ENCODE peak calls at places on chromosomes 16 and 17, in four cellular contexts. L is HL-60, B is GM13977, W is HCT116. Y is an unnamed sample.

GRCh38 chr17:67461228-67461780 is 84.2 kb downstream of the PITPNC1 start:
- DNase-seq in L (no peak), B (no peak), W (no peak), Y (no peak)

GRCh38 chr17:12673788-12674187 is 8.1 kb downstream of the MYOCD start:
- DNase-seq in L (no peak), B (no peak), W (no peak), Y (no peak)

GRCh38 chr17:29369831-29370735 is 20.1 kb upstream of the TAOK1 start:
- DNase-seq in L (peak; percentile 56), B (peak; percentile 73), W (peak; percentile 66), Y (peak; percentile 46)

GRCh38 chr17:73429440-73430164 is 117.8 kb upstream of the CDC42EP4 start:
- DNase-seq in L (peak; percentile 92), B (peak; percentile 89), W (peak; percentile 62), Y (peak; percentile 86)

GRCh38 chr16:69171325-69172095 is 15.5 kb upstream of the SNTB2 start:
- DNase-seq in L (no peak), B (no peak), W (no peak), Y (no peak)

GRCh38 chr17:82237746-82238561 is 9.1 kb downstream of the SLC16A3 start:
- DNase-seq in L (peak; percentile 57), B (no peak), W (no peak), Y (no peak)

GRCh38 chr17:64213995-64214507 is 49.0 kb downstream of the TEX2 start:
- DNase-seq in L (no peak), B (no peak), W (no peak), Y (no peak)

GRCh38 chr17:13541032-13541480 is 60.7 kb downstream of the HS3ST3A1 start:
- DNase-seq in L (no peak), B (no peak), W (peak; percentile 41), Y (no peak)

GRCh38 chr17:42456223-42457106 is 2.2 kb upstream of the ATP6V0A1 start:
- DNase-seq in L (peak; percentile 77), B (peak; percentile 62), W (no peak), Y (no peak)

GRCh38 chr17:11404431-11404830 is 163.4 kb downstream of the SHISA6 start:
- DNase-seq in L (no peak), B (no peak), W (no peak), Y (no peak)

GRCh38 chr17:60442271-60443201 is 20.2 kb downstream of the CHCT1 start:
- DNase-seq in L (no peak), B (no peak), W (no peak), Y (no peak)

GRCh38 chr17:63476494-63476856 is 386 bp upstream of the ACE start:
- DNase-seq in L (no peak), B (peak; percentile 63), W (no peak), Y (no peak)

GRCh38 chr17:75864448-75864871 is 9.3 kb upstream of the WBP2 start:
- DNase-seq in L (peak; percentile 84), B (peak; percentile 72), W (no peak), Y (no peak)

GRCh38 chr17:68705331-68706166 is 104.4 kb upstream of the FAM20A start:
- DNase-seq in L (no peak), B (no peak), W (no peak), Y (no peak)

GRCh38 chr17:32903774-32904673 is 23.9 kb upstream of the TMEM98 start:
- DNase-seq in L (no peak), B (no peak), W (no peak), Y (no peak)

GRCh38 chr16:11668590-11669379 is 530 bp downstream of the SNN start:
- DNase-seq in L (no peak), B (no peak), W (no peak), Y (no peak)

GRCh38 chr17:17018021-17018441 is 24.2 kb upstream of the MPRIP start:
- DNase-seq in L (no peak), B (no peak), W (no peak), Y (no peak)

GRCh38 chr16:19005561-19006445 is 22.1 kb downstream of the TMC7 start:
- DNase-seq in L (no peak), B (no peak), W (peak; percentile 78), Y (no peak)

GRCh38 chr17:28500712-28501379 is 5.3 kb upstream of the FOXN1 start:
- DNase-seq in L (no peak), B (peak; percentile 85), W (no peak), Y (no peak)

GRCh38 chr16:6189216-6189615 is 1091.6 kb upstream of the EEF2KMT start:
- DNase-seq in L (no peak), B (no peak), W (no peak), Y (no peak)

GRCh38 chr16:48180868-48181480 is 25.2 kb upstream of the ABCC12 start:
- DNase-seq in L (no peak), B (no peak), W (no peak), Y (no peak)

GRCh38 chr16:56574625-56575024 is 9.8 kb downstream of the MT4 start:
- DNase-seq in L (no peak), B (no peak), W (no peak), Y (no peak)

GRCh38 chr17:32136856-32137255 is 5.4 kb upstream of the RHOT1 start:
- DNase-seq in L (no peak), B (no peak), W (no peak), Y (no peak)

GRCh38 chr17:68197091-68197996 is 50.5 kb upstream of the AMZ2 start:
- DNase-seq in L (no peak), B (peak; percentile 63), W (no peak), Y (no peak)

GRCh38 chr16:88759245-88759975 is 25.6 kb downstream of the PIEZO1 start:
- DNase-seq in L (peak; percentile 18), B (no peak), W (no peak), Y (no peak)

GRCh38 chr17:38590988-38591758 is 14.6 kb downstream of the SRCIN1 start:
- DNase-seq in L (peak; percentile 83), B (no peak), W (no peak), Y (peak; percentile 73)

GRCh38 chr17:77235370-77236080 is 94.8 kb downstream of the SEC14L1 start:
- DNase-seq in L (no peak), B (no peak), W (no peak), Y (no peak)

GRCh38 chr16:73337371-73337770 is 289.4 kb upstream of the ZFHX3 start:
- DNase-seq in L (no peak), B (no peak), W (no peak), Y (no peak)

GRCh38 chr16:22007159-22007508 is 777 bp upstream of the MOSMO start:
- DNase-seq in L (no peak), B (no peak), W (no peak), Y (no peak)

GRCh38 chr16:7338826-7339225 is 6.2 kb downstream of the RBFOX1 start:
- DNase-seq in L (no peak), B (no peak), W (no peak), Y (no peak)

GRCh38 chr16:46743232-46743719 is 4.9 kb downstream of the MYLK3 start:
- DNase-seq in L (peak; percentile 70), B (peak; percentile 72), W (no peak), Y (no peak)

GRCh38 chr17:75524971-75525805 is at the start of gene LLGL2:
- DNase-seq in L (peak; percentile 58), B (peak; percentile 98), W (peak; percentile 86), Y (no peak)

GRCh38 chr16:48231675-48232214 is 12.4 kb upstream of the LONP2 start:
- DNase-seq in L (peak; percentile 43), B (peak; percentile 70), W (peak; percentile 35), Y (no peak)

GRCh38 chr17:43877451-43878155 is 29.7 kb downstream of the MPP2 start:
- DNase-seq in L (no peak), B (no peak), W (no peak), Y (no peak)

GRCh38 chr17:229945-230235 is 48.4 kb upstream of the DOC2B start:
- DNase-seq in L (no peak), B (no peak), W (no peak), Y (no peak)

GRCh38 chr16:52577130-52577706 is 30.3 kb upstream of the TOX3 start:
- DNase-seq in L (no peak), B (no peak), W (no peak), Y (no peak)

GRCh38 chr17:77489898-77490265 is 349.1 kb downstream of the SEC14L1 start:
- DNase-seq in L (no peak), B (no peak), W (no peak), Y (no peak)

GRCh38 chr17:696412-696811 is 18.2 kb downstream of the VPS53 start:
- DNase-seq in L (no peak), B (no peak), W (no peak), Y (no peak)

DNA sequence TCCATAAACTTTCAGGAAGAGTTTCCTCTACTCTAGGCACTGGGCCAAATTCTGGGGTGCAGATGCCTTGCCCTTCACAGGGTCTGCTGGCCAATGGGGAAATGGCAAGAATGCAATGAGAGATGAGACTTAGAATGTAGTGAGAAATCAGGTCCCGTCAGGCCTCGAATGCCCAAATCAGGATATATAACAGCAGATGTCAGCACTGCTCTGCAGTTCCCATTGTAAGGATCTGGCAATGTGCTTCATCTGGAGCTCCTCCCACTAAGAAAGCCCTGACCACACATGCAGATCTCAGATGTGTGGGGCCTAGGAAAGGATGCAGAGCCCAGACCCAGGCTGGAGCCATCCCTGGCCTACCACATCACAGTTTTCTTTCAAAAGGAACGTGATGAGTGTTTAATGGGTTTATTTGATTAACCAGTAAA is 13.9 kb upstream of the LPCAT2 start:
- DNase-seq in L (peak; percentile 77), B (no peak), W (no peak), Y (no peak)
- TF ChIP-seq CTCF in L (no peak), B (no peak), W (peak; percentile 5), Y (peak; percentile 44)

GRCh38 chr16:57628008-57628781 is at the start of gene ADGRG1:
- DNase-seq in L (no peak), B (peak; percentile 53), W (peak; percentile 71), Y (peak; percentile 83)
- TF ChIP-seq CTCF in L (no peak), B (no peak), W (peak; percentile 19), Y (no peak)

GRCh38 chr16:31201511-31202401 is 804 bp downstream of the PYCARD start:
- DNase-seq in L (peak; percentile 78), B (peak; percentile 78), W (no peak), Y (peak; percentile 55)

GRCh38 chr16:31199430-31200041 is 3.0 kb downstream of the PYCARD start:
- DNase-seq in L (no peak), B (no peak), W (no peak), Y (no peak)

GRCh38 chr16:31198207-31198882 is 4.2 kb downstream of the PYCARD start:
- DNase-seq in L (no peak), B (no peak), W (no peak), Y (no peak)

GRCh38 chr16:31202402-31203385 is at the start of gene PYCARD:
- DNase-seq in L (peak; percentile 77), B (peak; percentile 69), W (no peak), Y (no peak)

GRCh38 chr16:31200821-31201510 is 1.6 kb downstream of the PYCARD start:
- DNase-seq in L (peak; percentile 81), B (no peak), W (no peak), Y (no peak)
- TF ChIP-seq CTCF in L (peak; percentile 19), B (no peak), W (no peak), Y (no peak)

DNA sequence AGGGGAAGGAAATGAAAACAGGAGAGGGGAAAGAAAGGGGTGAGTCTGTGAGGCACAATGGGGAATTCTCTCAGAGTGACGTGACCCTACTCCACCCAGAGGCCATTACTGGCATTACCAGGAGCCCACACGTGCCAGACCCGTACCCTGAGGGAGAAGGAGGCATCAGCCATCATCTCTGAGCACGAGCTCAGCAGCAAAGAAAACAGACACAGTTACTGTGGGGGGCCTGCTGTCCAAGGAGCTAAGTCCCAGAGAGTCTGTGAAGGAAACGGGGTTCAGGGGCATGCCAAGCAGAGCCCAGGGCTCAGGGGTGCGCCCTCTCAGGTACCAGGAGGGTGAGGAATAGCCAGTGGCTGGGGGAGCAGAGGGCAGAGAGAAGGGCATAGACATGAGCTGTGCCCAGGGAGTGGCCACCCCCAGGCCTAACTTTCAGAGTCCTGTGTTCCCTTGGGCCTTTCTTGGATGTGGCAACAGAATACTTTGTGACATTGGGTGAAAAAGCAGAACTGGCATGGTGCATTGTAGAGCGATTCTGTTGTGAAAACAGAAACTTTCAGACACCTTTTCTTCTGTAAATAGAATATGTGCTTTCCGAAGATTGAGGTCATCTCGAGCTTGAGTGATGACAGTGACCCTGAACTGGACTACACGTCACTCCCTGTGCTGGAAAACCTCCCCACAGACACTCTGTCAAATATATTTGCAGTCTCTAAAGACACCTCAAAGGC is 11.3 kb downstream of the TAF1C start:
- DNase-seq in L (peak; percentile 80), B (peak; percentile 70), W (no peak), Y (peak; percentile 77)
- TF ChIP-seq CTCF in L (peak; percentile 84), B (peak; percentile 72), W (peak; percentile 3), Y (peak; percentile 73)